ENCODE peak calls at places on chromosomes 3 and 15, in eight cellular contexts. O is HepG2, B is ovary, M is esophagus squamous epithelium, Y is upper lobe of left lung, D is Peyer's patch, C is tibial nerve, U is heart left ventricle. G is an unnamed sample.

GRCh38 chr3:184568918-184569829 is 7.6 kb downstream of the EPHB3 start:
- DNase-seq in O (no peak), B (peak; percentile 91), M (peak; percentile 31), Y (peak; percentile 91), D (peak; percentile 26), C (peak; percentile 83), U (peak; percentile 88), G (no peak)

GRCh38 chr3:136559896-136560295 is 192.3 kb downstream of the STAG1 start:
- DNase-seq in O (no peak), B (no peak), M (no peak), Y (no peak), D (no peak), C (no peak), U (no peak), G (no peak)

GRCh38 chr3:123658118-123658859 is 73.4 kb upstream of the HACD2 start:
- DNase-seq in O (no peak), B (no peak), M (no peak), Y (no peak), D (peak; percentile 23), C (peak; percentile 61), U (peak; percentile 67), G (no peak)

GRCh38 chr3:38738630-38739395 is 77.2 kb downstream of the SCN10A start:
- DNase-seq in O (peak; percentile 27), B (no peak), M (no peak), Y (no peak), D (no peak), C (no peak), U (no peak), G (peak; percentile 61)

GRCh38 chr3:98884675-98885371 is 16.7 kb downstream of the DCBLD2 start:
- DNase-seq in O (no peak), B (no peak), M (no peak), Y (no peak), D (no peak), C (no peak), U (no peak), G (no peak)

GRCh38 chr15:90381515-90381914 is 6.5 kb upstream of the IQGAP1 start:
- DNase-seq in O (no peak), B (no peak), M (no peak), Y (no peak), D (no peak), C (no peak), U (no peak), G (no peak)

GRCh38 chr3:172082269-172082668 is 42.9 kb downstream of the FNDC3B start:
- DNase-seq in O (peak; percentile 49), B (no peak), M (no peak), Y (no peak), D (no peak), C (peak; percentile 21), U (peak; percentile 38), G (no peak)

GRCh38 chr3:184325715-184326114 is 11.3 kb downstream of the EIF4G1 start:
- DNase-seq in O (no peak), B (no peak), M (no peak), Y (no peak), D (no peak), C (no peak), U (no peak), G (no peak)

GRCh38 chr3:101203411-101203810 is 117.0 kb downstream of the IMPG2 start:
- DNase-seq in O (no peak), B (no peak), M (no peak), Y (no peak), D (no peak), C (no peak), U (no peak), G (no peak)

GRCh38 chr3:101065962-101066361 is 72.7 kb upstream of the ABI3BP start:
- DNase-seq in O (peak; percentile 4), B (no peak), M (no peak), Y (no peak), D (no peak), C (no peak), U (no peak), G (no peak)

GRCh38 chr15:78208341-78208844 is 26.0 kb downstream of the ACSBG1 start:
- DNase-seq in O (no peak), B (no peak), M (no peak), Y (no peak), D (peak; percentile 4), C (no peak), U (peak; percentile 7), G (no peak)

GRCh38 chr3:194134231-194134756 is 1.7 kb upstream of the HES1 start:
- DNase-seq in O (no peak), B (no peak), M (no peak), Y (peak; percentile 94), D (peak; percentile 49), C (peak; percentile 35), U (peak; percentile 82), G (peak; percentile 79)

GRCh38 chr15:68644996-68645395 is 66.2 kb downstream of the CORO2B start:
- DNase-seq in O (no peak), B (peak; percentile 28), M (no peak), Y (peak; percentile 53), D (no peak), C (no peak), U (no peak), G (no peak)

GRCh38 chr15:88651971-88652370 is 13.2 kb downstream of the ISG20 start:
- DNase-seq in O (no peak), B (no peak), M (no peak), Y (no peak), D (peak; percentile 14), C (no peak), U (no peak), G (no peak)

GRCh38 chr15:77974098-77974414 is 103.5 kb downstream of the TBC1D2B start:
- DNase-seq in O (no peak), B (peak; percentile 45), M (no peak), Y (peak; percentile 47), D (no peak), C (no peak), U (peak; percentile 66), G (no peak)

GRCh38 chr3:159796744-159797143 is 191.9 kb upstream of the IL12A start:
- DNase-seq in O (no peak), B (no peak), M (no peak), Y (no peak), D (no peak), C (no peak), U (no peak), G (no peak)

GRCh38 chr3:12622335-12622734 is 41.6 kb downstream of the RAF1 start:
- DNase-seq in O (no peak), B (no peak), M (no peak), Y (no peak), D (no peak), C (no peak), U (no peak), G (peak; percentile 14)

GRCh38 chr15:101277038-101277822 is at the start of gene SELENOS:
- DNase-seq in O (peak; percentile 77), B (peak; percentile 95), M (peak; percentile 29), Y (peak; percentile 99), D (peak; percentile 89), C (peak; percentile 87), U (peak; percentile 94), G (peak; percentile 91)
- TF ChIP-seq POLR2A in O (peak; percentile 37), B (peak; percentile 96), M (peak; percentile 91), Y (peak; percentile 91), D (peak; percentile 94), C (peak; percentile 97), U (peak; percentile 96), G (peak; percentile 72)

GRCh38 chr3:58237940-58238681 is 519 bp downstream of the ABHD6 start:
- DNase-seq in O (peak; percentile 48), B (peak; percentile 46), M (peak; percentile 21), Y (peak; percentile 90), D (peak; percentile 72), C (peak; percentile 21), U (peak; percentile 36), G (peak; percentile 81)
- TF ChIP-seq POLR2A in O (no peak), B (no peak), M (no peak), Y (no peak), D (no peak), C (no peak), U (no peak), G (no peak)

DNA sequence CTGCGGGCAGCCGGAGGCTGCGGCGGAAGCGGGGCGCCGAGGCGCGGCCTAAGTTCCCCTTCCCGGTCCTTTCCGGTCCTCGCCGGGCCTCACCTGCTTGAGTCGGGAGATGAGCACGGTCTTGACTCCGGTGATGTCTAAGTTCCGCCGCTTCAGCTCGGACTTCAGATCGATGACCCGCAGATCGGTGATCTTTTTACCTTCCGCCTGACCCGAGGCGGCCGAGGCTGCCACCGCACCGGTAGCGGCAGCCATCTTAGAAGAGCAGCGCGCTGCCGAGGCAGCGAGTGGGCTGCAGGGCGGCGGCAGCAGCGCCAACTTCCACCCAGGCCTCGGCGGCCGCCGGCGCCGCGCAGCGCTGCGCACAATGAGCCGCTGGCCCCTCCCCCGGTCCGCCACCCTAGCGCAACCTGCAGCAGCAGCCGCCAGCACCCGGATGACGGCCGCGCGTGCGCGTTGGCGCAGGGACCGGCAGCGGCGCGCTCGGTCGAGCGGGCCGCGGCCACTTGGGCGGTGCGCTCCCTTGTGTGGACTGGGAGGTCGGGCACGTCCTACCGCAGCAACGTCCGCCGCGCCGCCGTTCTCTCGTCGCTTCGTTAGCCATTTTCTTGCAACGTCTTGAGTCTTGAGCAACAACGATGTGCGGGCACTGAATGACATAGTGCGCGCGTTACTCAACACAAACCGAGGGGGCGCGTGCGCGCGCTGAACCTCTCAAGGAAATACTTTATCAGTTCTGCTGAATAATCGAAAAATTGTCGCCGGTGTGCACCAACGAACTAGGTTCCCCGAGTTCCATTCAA is at the start of gene SLTM:
- DNase-seq in O (peak; percentile 87), B (peak; percentile 93), M (peak; percentile 82), Y (peak; percentile 99), D (peak; percentile 87), C (peak; percentile 82), U (peak; percentile 95), G (peak; percentile 98)
- TF ChIP-seq POLR2A in O (peak; percentile 98), B (peak; percentile 89), M (peak; percentile 98), Y (peak; percentile 98), D (peak; percentile 97), C (peak; percentile 95), U (peak; percentile 72), G (peak; percentile 99)

GRCh38 chr3:9745521-9745920 is 4.2 kb upstream of the OGG1 start:
- DNase-seq in O (no peak), B (no peak), M (no peak), Y (peak; percentile 53), D (no peak), C (no peak), U (no peak), G (no peak)

GRCh38 chr3:9743548-9743947 is 6.2 kb upstream of the OGG1 start:
- DNase-seq in O (no peak), B (no peak), M (no peak), Y (no peak), D (no peak), C (no peak), U (no peak), G (no peak)

GRCh38 chr3:9747267-9747666 is 2.5 kb upstream of the OGG1 start:
- DNase-seq in O (no peak), B (no peak), M (no peak), Y (no peak), D (no peak), C (no peak), U (no peak), G (no peak)

GRCh38 chr3:9744162-9744561 is 5.6 kb upstream of the OGG1 start:
- DNase-seq in O (no peak), B (no peak), M (no peak), Y (no peak), D (no peak), C (no peak), U (no peak), G (no peak)

DNA sequence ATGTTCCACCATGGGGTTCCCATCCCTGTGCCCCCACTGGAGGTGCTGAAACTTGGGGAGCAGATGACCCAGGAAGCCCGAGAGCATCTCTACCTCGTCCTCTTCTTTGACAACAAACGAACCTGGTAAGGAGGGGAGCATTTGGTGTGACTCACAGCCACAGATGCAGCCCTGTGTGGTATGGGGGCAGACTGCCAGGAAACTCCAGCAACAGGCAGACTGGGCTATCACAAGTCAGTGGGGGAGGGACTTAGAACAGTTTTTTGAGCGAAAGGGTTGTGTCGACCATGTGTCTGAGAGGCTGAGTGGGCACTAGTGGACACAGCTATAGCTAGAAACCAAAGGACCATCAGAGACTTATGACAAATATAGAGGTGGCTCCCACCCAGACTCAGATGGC is 3.4 kb upstream of the OGG1 start:
- DNase-seq in O (no peak), B (no peak), M (no peak), Y (no peak), D (no peak), C (no peak), U (no peak), G (no peak)
- TF ChIP-seq POLR2A in O (no peak), B (no peak), M (no peak), Y (no peak), D (no peak), C (no peak), U (no peak), G (no peak)